ENCODE peak calls at places on chromosomes 3 and 15, in four cellular contexts. A, B, J and D are unnamed samples.

GRCh38 chr3:121658716-121659435 is 1.8 kb downstream of the HCLS1 start:
- DNase-seq in A (no peak), J (no peak), B (no peak), D (no peak)

GRCh38 chr3:65029130-65029529 is 341.3 kb upstream of the ADAMTS9 start:
- DNase-seq in A (no peak), J (no peak), B (no peak), D (no peak)

GRCh38 chr15:70258369-70259029 is 160.8 kb upstream of the TLE3 start:
- DNase-seq in A (no peak), J (no peak), B (no peak), D (peak)

GRCh38 chr15:33211409-33211808 is 16.9 kb upstream of the FMN1 start:
- DNase-seq in B (no peak), A (peak), J (no peak), D (peak)

GRCh38 chr3:140359198-140359995 is 318.5 kb upstream of the TRIM42 start:
- DNase-seq in B (no peak), A (no peak), J (no peak), D (no peak)

GRCh38 chr3:65672071-65672470 is 366.6 kb downstream of the MAGI1 start:
- DNase-seq in A (no peak), B (no peak), J (no peak), D (no peak)

GRCh38 chr15:80343610-80344009 is 60.6 kb upstream of the ARNT2 start:
- DNase-seq in A (no peak), J (peak), B (no peak), D (no peak)

GRCh38 chr3:28317438-28318022 is 31.0 kb upstream of the ZCWPW2 start:
- DNase-seq in A (no peak), B (no peak), J (no peak), D (peak)

GRCh38 chr3:72191211-72191960 is 406.4 kb upstream of the PROK2 start:
- DNase-seq in B (no peak), J (no peak), A (no peak), D (peak)

GRCh38 chr3:71978150-71978721 is 193.3 kb upstream of the PROK2 start:
- DNase-seq in B (no peak), A (no peak), J (no peak), D (no peak)

GRCh38 chr15:35455201-35455600 is 90.8 kb downstream of the DPH6 start:
- DNase-seq in B (no peak), J (no peak), A (no peak), D (no peak)

GRCh38 chr15:60957111-60957510 is 272.0 kb downstream of the RORA start:
- DNase-seq in A (no peak), J (no peak), B (no peak), D (no peak)

GRCh38 chr3:11258958-11259357 is 13.2 kb upstream of the ATG7 start:
- DNase-seq in J (no peak), B (no peak), A (no peak), D (no peak)

GRCh38 chr3:168116279-168116678 is 20.6 kb upstream of the GOLIM4 start:
- DNase-seq in B (no peak), J (peak), A (no peak), D (peak)

GRCh38 chr3:162538906-162539305 is 1042.3 kb downstream of the OTOL1 start:
- DNase-seq in A (peak), J (no peak), B (no peak), D (peak)

GRCh38 chr3:151290673-151291072 is 12.3 kb upstream of the P2RY14 start:
- DNase-seq in A (no peak), J (no peak), B (no peak), D (peak)

GRCh38 chr3:159988617-159989251 is at the start of gene IL12A:
- DNase-seq in B (peak), J (peak), A (no peak), D (peak)

GRCh38 chr15:88645171-88646087 is 6.6 kb downstream of the ISG20 start:
- DNase-seq in B (peak), J (no peak), A (no peak), D (no peak)

GRCh38 chr15:29840928-29841327 is 18.7 kb upstream of the TJP1 start:
- DNase-seq in B (no peak), J (no peak), A (no peak), D (no peak)

GRCh38 chr15:96334705-96335428 is 4.4 kb downstream of the NR2F2 start:
- DNase-seq in A (no peak), J (no peak), B (no peak), D (peak)

GRCh38 chr15:52803543-52804306 is 13.6 kb upstream of the ONECUT1 start:
- DNase-seq in B (peak), A (no peak), J (no peak), D (no peak)

GRCh38 chr15:56056626-56057025 is 63.2 kb upstream of the NEDD4 start:
- DNase-seq in J (no peak), B (no peak), A (no peak), D (no peak)

GRCh38 chr3:72492240-72492639 is 356.0 kb downstream of the SHQ1 start:
- DNase-seq in A (peak), B (peak), J (peak), D (peak)

GRCh38 chr3:195224980-195225580 is 45.9 kb downstream of the XXYLT1 start:
- DNase-seq in J (peak), B (no peak), A (no peak), D (no peak)

GRCh38 chr3:8550619-8551018 is 49.0 kb downstream of the LMCD1 start:
- DNase-seq in B (no peak), A (no peak), J (peak), D (no peak)

GRCh38 chr3:69013256-69014021 is at the start of gene EOGT:
- DNase-seq in J (peak), A (no peak), B (peak), D (peak)
- TF ChIP-seq CTCF in J (peak), A (peak), B (peak), D (peak)

DNA sequence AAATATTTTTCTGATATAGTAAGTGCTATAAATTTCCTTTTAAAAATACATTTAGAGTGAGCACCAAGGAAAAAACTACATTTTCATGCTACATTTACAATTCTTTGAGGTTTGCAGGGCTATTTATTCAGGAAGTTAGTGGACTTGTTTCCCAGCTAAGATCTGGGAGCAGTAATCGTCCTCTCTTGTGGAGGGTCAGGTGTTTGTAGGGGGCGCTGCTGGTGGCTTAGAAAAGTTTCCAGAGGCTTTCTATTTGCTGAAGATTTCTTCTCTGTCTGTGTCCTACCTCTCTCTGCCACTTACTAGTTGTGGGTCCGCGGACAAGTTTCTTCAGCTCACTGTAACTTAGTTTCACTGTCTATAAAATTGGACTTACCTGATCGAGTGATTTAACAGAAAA is 163.9 kb downstream of the PEX5L start:
- DNase-seq in J (no peak), B (no peak), A (no peak), D (no peak)
- TF ChIP-seq CTCF in J (no peak), B (no peak), A (peak), D (no peak)

DNA sequence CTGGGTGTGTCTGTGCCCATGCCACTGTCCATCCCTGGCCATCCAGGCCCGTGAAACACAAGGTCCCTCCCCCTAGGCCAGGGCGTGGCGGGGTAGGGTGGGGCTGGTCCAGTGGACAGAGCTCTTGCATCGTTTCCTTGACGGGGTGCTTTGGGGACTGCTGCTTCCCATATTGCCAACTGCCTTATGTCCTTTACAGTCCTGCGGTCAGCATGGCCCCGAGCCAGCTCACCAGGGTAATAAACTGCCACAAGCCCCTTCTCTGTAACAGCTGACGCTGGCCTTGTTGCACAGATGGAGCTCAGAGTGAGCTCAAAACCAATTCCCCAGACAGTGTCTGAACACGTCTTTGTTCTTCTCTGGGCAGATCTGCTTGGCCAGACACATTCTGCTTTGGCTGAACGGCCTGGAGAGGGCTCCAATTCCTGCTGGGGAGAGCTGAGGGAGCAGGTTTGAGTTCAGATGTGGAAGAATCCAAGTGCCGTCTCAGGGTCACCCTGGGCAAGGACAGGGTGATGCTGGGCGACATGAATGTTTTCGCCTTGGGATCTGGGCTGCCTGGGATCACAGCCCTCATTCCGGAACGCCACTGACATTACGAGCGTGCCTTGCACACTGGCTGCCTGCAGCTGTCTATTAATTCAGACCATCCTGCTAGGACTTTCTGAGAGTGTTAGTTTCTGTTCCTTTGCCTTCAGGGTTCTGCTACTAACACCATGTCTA is 51.5 kb downstream of the RGMA start:
- DNase-seq in J (peak), A (peak), B (peak), D (peak)
- TF ChIP-seq CTCF in J (peak), A (peak), B (peak), D (peak)

GRCh38 chr15:78808550-78808949 is 2.7 kb downstream of the ADAMTS7 start:
- DNase-seq in J (peak), B (no peak), A (peak), D (peak)
- TF ChIP-seq CTCF in J (peak), B (peak), A (peak), D (peak)

GRCh38 chr15:100536733-100537132 is 8.0 kb upstream of the CERS3 start:
- DNase-seq in J (no peak), B (no peak), A (no peak), D (no peak)
- TF ChIP-seq CTCF in J (no peak), B (no peak), A (no peak), D (no peak)

DNA sequence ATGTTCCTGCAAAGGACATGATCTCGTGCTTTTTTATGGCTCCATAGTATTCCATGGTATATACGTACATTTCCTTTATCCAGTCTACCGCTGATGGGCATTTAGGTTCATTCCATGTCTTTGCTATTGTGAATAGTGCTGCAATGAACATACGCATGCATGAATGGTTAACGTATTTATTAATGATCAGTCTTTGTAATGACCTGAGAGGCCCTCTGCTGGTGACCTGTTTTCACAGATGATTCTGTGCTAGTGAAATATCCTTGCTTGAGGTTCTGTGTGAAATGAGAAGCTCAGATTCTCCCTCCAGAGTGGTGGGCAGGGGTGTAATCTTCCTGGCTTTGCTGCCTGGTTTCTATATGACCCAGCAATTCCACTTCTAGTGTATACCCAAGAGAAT is 160.2 kb upstream of the RASGRP1 start:
- DNase-seq in B (no peak), J (no peak), A (no peak), D (no peak)
- TF ChIP-seq CTCF in B (peak), J (no peak), A (no peak), D (no peak)